ENCODE peak calls at places on chromosomes 13 and 19, in ten cellular contexts. One of them, this sample, is unnamed.

GRCh38 chr13:108345016-108345415 is 75.5 kb downstream of the TNFSF13B start:
- DNase-seq in A549: no peak
- DNase-seq in HL-60: no peak
- DNase-seq in thoracic aorta: no peak
- DNase-seq in GM12878: no peak
- DNase-seq in astrocyte of the cerebellum: no peak
- DNase-seq in fibroblast of villous mesenchyme: no peak
- DNase-seq in lower leg skin: no peak
- DNase-seq in epithelial cell of esophagus: no peak
- DNase-seq in adrenal gland: no peak
- DNase-seq in this sample: no peak

GRCh38 chr13:85565652-85566051 is 233.6 kb downstream of the SLITRK6 start:
- DNase-seq in A549: no peak
- DNase-seq in HL-60: no peak
- DNase-seq in thoracic aorta: no peak
- DNase-seq in GM12878: no peak
- DNase-seq in astrocyte of the cerebellum: no peak
- DNase-seq in fibroblast of villous mesenchyme: no peak
- DNase-seq in lower leg skin: no peak
- DNase-seq in epithelial cell of esophagus: no peak
- DNase-seq in adrenal gland: no peak
- DNase-seq in this sample: no peak

GRCh38 chr19:33499248-33499647 is 22.3 kb downstream of the PEPD start:
- DNase-seq in A549: no peak
- DNase-seq in HL-60: no peak
- DNase-seq in thoracic aorta: no peak
- DNase-seq in GM12878: no peak
- DNase-seq in astrocyte of the cerebellum: no peak
- DNase-seq in fibroblast of villous mesenchyme: no peak
- DNase-seq in lower leg skin: no peak
- DNase-seq in epithelial cell of esophagus: no peak
- DNase-seq in adrenal gland: no peak
- DNase-seq in this sample: no peak

GRCh38 chr13:112940236-112940635 is 28.8 kb upstream of the MCF2L start:
- DNase-seq in A549: no peak
- DNase-seq in HL-60: no peak
- DNase-seq in thoracic aorta: no peak
- DNase-seq in GM12878: no peak
- DNase-seq in astrocyte of the cerebellum: no peak
- DNase-seq in fibroblast of villous mesenchyme: no peak
- DNase-seq in lower leg skin: no peak
- DNase-seq in epithelial cell of esophagus: no peak
- DNase-seq in adrenal gland: peak; percentile 65
- DNase-seq in this sample: no peak

GRCh38 chr13:46753137-46753536 is 43.8 kb downstream of the ESD start:
- DNase-seq in A549: no peak
- DNase-seq in HL-60: no peak
- DNase-seq in thoracic aorta: no peak
- DNase-seq in GM12878: no peak
- DNase-seq in astrocyte of the cerebellum: no peak
- DNase-seq in fibroblast of villous mesenchyme: no peak
- DNase-seq in lower leg skin: no peak
- DNase-seq in epithelial cell of esophagus: no peak
- DNase-seq in adrenal gland: no peak
- DNase-seq in this sample: no peak

GRCh38 chr13:48194392-48194754 is 38.6 kb upstream of the ITM2B start:
- DNase-seq in A549: no peak
- DNase-seq in HL-60: peak; percentile 62
- DNase-seq in thoracic aorta: no peak
- DNase-seq in GM12878: peak; percentile 43
- DNase-seq in astrocyte of the cerebellum: no peak
- DNase-seq in fibroblast of villous mesenchyme: peak; percentile 7
- DNase-seq in lower leg skin: no peak
- DNase-seq in epithelial cell of esophagus: peak; percentile 59
- DNase-seq in adrenal gland: no peak
- DNase-seq in this sample: peak; percentile 45

GRCh38 chr13:78499802-78500201 is 103.5 kb downstream of the POU4F1 start:
- DNase-seq in A549: no peak
- DNase-seq in HL-60: no peak
- DNase-seq in thoracic aorta: no peak
- DNase-seq in GM12878: no peak
- DNase-seq in astrocyte of the cerebellum: no peak
- DNase-seq in fibroblast of villous mesenchyme: no peak
- DNase-seq in lower leg skin: no peak
- DNase-seq in epithelial cell of esophagus: no peak
- DNase-seq in adrenal gland: no peak
- DNase-seq in this sample: no peak

GRCh38 chr19:44611812-44612295 is 1.5 kb upstream of the IGSF23 start:
- DNase-seq in A549: no peak
- DNase-seq in HL-60: no peak
- DNase-seq in thoracic aorta: no peak
- DNase-seq in GM12878: no peak
- DNase-seq in astrocyte of the cerebellum: no peak
- DNase-seq in fibroblast of villous mesenchyme: peak; percentile 32
- DNase-seq in lower leg skin: no peak
- DNase-seq in epithelial cell of esophagus: no peak
- DNase-seq in adrenal gland: no peak
- DNase-seq in this sample: no peak

GRCh38 chr19:3375221-3376088 is 9.1 kb downstream of the NFIC start:
- DNase-seq in A549: no peak
- DNase-seq in HL-60: no peak
- DNase-seq in thoracic aorta: peak; percentile 81
- DNase-seq in GM12878: no peak
- DNase-seq in astrocyte of the cerebellum: no peak
- DNase-seq in fibroblast of villous mesenchyme: peak; percentile 67
- DNase-seq in lower leg skin: peak; percentile 77
- DNase-seq in epithelial cell of esophagus: no peak
- DNase-seq in adrenal gland: peak; percentile 98
- DNase-seq in this sample: peak; percentile 87

GRCh38 chr19:48415395-48415794 is 21.9 kb downstream of the GRIN2D start:
- DNase-seq in A549: no peak
- DNase-seq in HL-60: peak; percentile 45
- DNase-seq in thoracic aorta: no peak
- DNase-seq in GM12878: no peak
- DNase-seq in astrocyte of the cerebellum: no peak
- DNase-seq in fibroblast of villous mesenchyme: peak; percentile 60
- DNase-seq in lower leg skin: peak; percentile 73
- DNase-seq in epithelial cell of esophagus: peak; percentile 89
- DNase-seq in adrenal gland: peak; percentile 87
- DNase-seq in this sample: peak; percentile 61

GRCh38 chr13:72166102-72166660 is 299.2 kb upstream of the DACH1 start:
- DNase-seq in A549: no peak
- DNase-seq in HL-60: no peak
- DNase-seq in thoracic aorta: no peak
- DNase-seq in GM12878: no peak
- DNase-seq in astrocyte of the cerebellum: no peak
- DNase-seq in fibroblast of villous mesenchyme: peak; percentile 11
- DNase-seq in lower leg skin: no peak
- DNase-seq in epithelial cell of esophagus: peak; percentile 68
- DNase-seq in adrenal gland: no peak
- DNase-seq in this sample: no peak

GRCh38 chr19:56076413-56076998 is 44.6 kb downstream of the ZNF787 start:
- DNase-seq in A549: peak; percentile 61
- DNase-seq in HL-60: peak; percentile 57
- DNase-seq in thoracic aorta: no peak
- DNase-seq in GM12878: no peak
- DNase-seq in astrocyte of the cerebellum: peak; percentile 33
- DNase-seq in fibroblast of villous mesenchyme: peak; percentile 56
- DNase-seq in lower leg skin: no peak
- DNase-seq in epithelial cell of esophagus: peak; percentile 57
- DNase-seq in adrenal gland: peak; percentile 83
- DNase-seq in this sample: peak; percentile 72

GRCh38 chr13:85093808-85094207 is 705.4 kb downstream of the SLITRK6 start:
- DNase-seq in A549: no peak
- DNase-seq in HL-60: no peak
- DNase-seq in thoracic aorta: no peak
- DNase-seq in GM12878: no peak
- DNase-seq in astrocyte of the cerebellum: peak; percentile 8
- DNase-seq in fibroblast of villous mesenchyme: no peak
- DNase-seq in lower leg skin: peak; percentile 74
- DNase-seq in epithelial cell of esophagus: peak; percentile 61
- DNase-seq in adrenal gland: peak; percentile 87
- DNase-seq in this sample: peak; percentile 31

GRCh38 chr13:71677114-71677513 is 189.9 kb downstream of the DACH1 start:
- DNase-seq in A549: no peak
- DNase-seq in HL-60: no peak
- DNase-seq in thoracic aorta: no peak
- DNase-seq in GM12878: no peak
- DNase-seq in astrocyte of the cerebellum: no peak
- DNase-seq in fibroblast of villous mesenchyme: no peak
- DNase-seq in lower leg skin: no peak
- DNase-seq in epithelial cell of esophagus: no peak
- DNase-seq in adrenal gland: no peak
- DNase-seq in this sample: no peak

GRCh38 chr19:1407662-1408299 is 395 bp downstream of the DAZAP1 start:
- DNase-seq in A549: no peak
- DNase-seq in HL-60: no peak
- DNase-seq in thoracic aorta: no peak
- DNase-seq in GM12878: no peak
- DNase-seq in astrocyte of the cerebellum: no peak
- DNase-seq in fibroblast of villous mesenchyme: no peak
- DNase-seq in lower leg skin: no peak
- DNase-seq in epithelial cell of esophagus: peak; percentile 47
- DNase-seq in adrenal gland: no peak
- DNase-seq in this sample: no peak

GRCh38 chr19:1406818-1407661 is at the start of gene DAZAP1:
- DNase-seq in A549: peak; percentile 71
- DNase-seq in HL-60: peak; percentile 97
- DNase-seq in thoracic aorta: peak; percentile 87
- DNase-seq in GM12878: peak; percentile 87
- DNase-seq in astrocyte of the cerebellum: peak; percentile 93
- DNase-seq in fibroblast of villous mesenchyme: peak; percentile 99
- DNase-seq in lower leg skin: peak; percentile 98
- DNase-seq in epithelial cell of esophagus: peak; percentile 98
- DNase-seq in adrenal gland: peak; percentile 99
- DNase-seq in this sample: peak; percentile 99

GRCh38 chr19:1408300-1409203 is 1.2 kb downstream of the DAZAP1 start:
- DNase-seq in A549: no peak
- DNase-seq in HL-60: peak; percentile 38
- DNase-seq in thoracic aorta: no peak
- DNase-seq in GM12878: no peak
- DNase-seq in astrocyte of the cerebellum: no peak
- DNase-seq in fibroblast of villous mesenchyme: peak; percentile 69
- DNase-seq in lower leg skin: no peak
- DNase-seq in epithelial cell of esophagus: peak; percentile 51
- DNase-seq in adrenal gland: peak; percentile 78
- DNase-seq in this sample: peak; percentile 65

GRCh38 chr19:1409204-1410005 is 2.0 kb downstream of the DAZAP1 start:
- DNase-seq in A549: no peak
- DNase-seq in HL-60: peak; percentile 41
- DNase-seq in thoracic aorta: no peak
- DNase-seq in GM12878: no peak
- DNase-seq in astrocyte of the cerebellum: no peak
- DNase-seq in fibroblast of villous mesenchyme: no peak
- DNase-seq in lower leg skin: no peak
- DNase-seq in epithelial cell of esophagus: no peak
- DNase-seq in adrenal gland: no peak
- DNase-seq in this sample: no peak

GRCh38 chr19:1406496-1406817 is 929 bp upstream of the DAZAP1 start:
- DNase-seq in A549: no peak
- DNase-seq in HL-60: no peak
- DNase-seq in thoracic aorta: no peak
- DNase-seq in GM12878: peak; percentile 4
- DNase-seq in astrocyte of the cerebellum: no peak
- DNase-seq in fibroblast of villous mesenchyme: no peak
- DNase-seq in lower leg skin: no peak
- DNase-seq in epithelial cell of esophagus: peak; percentile 75
- DNase-seq in adrenal gland: no peak
- DNase-seq in this sample: no peak
- H3K4me3 ChIP-seq in A549: peak overlapping the region; percentile 79
- H3K4me3 ChIP-seq in HL-60: no peak overlapping the region
- H3K4me3 ChIP-seq in thoracic aorta: peak overlapping the region; percentile 75
- H3K4me3 ChIP-seq in GM12878: peak overlapping the region; percentile 57
- H3K4me3 ChIP-seq in astrocyte of the cerebellum: peak overlapping the region; percentile 47
- H3K4me3 ChIP-seq in fibroblast of villous mesenchyme: peak overlapping the region; percentile 72
- H3K4me3 ChIP-seq in lower leg skin: no peak overlapping the region
- H3K4me3 ChIP-seq in epithelial cell of esophagus: peak overlapping the region; percentile 58
- H3K4me3 ChIP-seq in adrenal gland: no peak overlapping the region
- H3K4me3 ChIP-seq in this sample: peak overlapping the region; percentile 47

DNA sequence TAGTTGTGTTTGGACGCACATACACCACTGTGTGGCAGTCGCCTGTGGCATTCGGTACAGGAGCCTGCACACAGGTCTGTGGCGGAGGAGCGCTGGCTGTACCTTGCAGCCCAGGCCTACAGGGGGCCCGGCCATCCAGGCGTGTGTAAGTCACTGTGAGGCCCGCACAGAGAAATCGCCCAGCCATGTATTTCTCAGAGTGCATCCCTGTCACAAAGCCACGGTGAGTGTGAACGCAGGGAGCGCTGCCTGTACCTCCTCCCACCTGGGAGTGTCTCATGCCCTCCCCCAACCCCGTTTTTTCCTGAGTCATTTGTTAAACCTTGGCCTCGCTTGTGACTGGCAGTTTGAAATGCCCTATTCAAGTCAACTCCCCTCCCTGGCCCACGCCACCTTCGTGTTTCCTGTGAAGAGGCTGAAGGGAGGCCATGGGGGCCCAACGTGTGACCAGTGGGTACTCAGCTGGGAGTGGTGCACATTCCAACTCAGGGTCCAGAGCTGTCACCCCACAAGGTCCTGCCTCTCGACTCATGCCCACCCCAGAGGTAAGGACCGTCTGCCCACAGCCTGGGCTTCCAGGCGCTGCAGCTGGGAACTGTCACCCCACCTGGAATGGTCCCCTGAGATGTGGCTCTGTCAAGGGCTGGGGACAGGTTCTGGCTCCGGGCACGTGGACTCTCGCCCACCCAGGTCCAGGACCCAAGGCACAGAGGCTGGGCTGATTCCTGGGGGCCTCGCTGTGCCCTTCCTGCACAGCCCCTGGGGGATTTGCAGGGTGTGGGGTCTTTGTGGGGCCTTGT is 11.6 kb upstream of the RASA3 start:
- DNase-seq in A549: peak; percentile 60
- DNase-seq in HL-60: no peak
- DNase-seq in thoracic aorta: no peak
- DNase-seq in GM12878: no peak
- DNase-seq in astrocyte of the cerebellum: no peak
- DNase-seq in fibroblast of villous mesenchyme: no peak
- DNase-seq in lower leg skin: no peak
- DNase-seq in epithelial cell of esophagus: no peak
- DNase-seq in adrenal gland: no peak
- DNase-seq in this sample: no peak
- TF ChIP-seq CTCF in A549: peak; percentile 14
- TF ChIP-seq CTCF in HL-60: no peak
- TF ChIP-seq CTCF in thoracic aorta: no peak
- TF ChIP-seq CTCF in GM12878: peak; percentile 69
- TF ChIP-seq CTCF in astrocyte of the cerebellum: peak; percentile 27
- TF ChIP-seq CTCF in fibroblast of villous mesenchyme: no peak
- TF ChIP-seq CTCF in lower leg skin: no peak
- TF ChIP-seq CTCF in epithelial cell of esophagus: no peak
- TF ChIP-seq CTCF in adrenal gland: no peak
- TF ChIP-seq CTCF in this sample: no peak

GRCh38 chr13:42876270-42876714 is 94.9 kb downstream of the FAM216B start:
- DNase-seq in A549: no peak
- DNase-seq in HL-60: no peak
- DNase-seq in thoracic aorta: no peak
- DNase-seq in GM12878: peak; percentile 82
- DNase-seq in astrocyte of the cerebellum: no peak
- DNase-seq in fibroblast of villous mesenchyme: peak; percentile 23
- DNase-seq in lower leg skin: no peak
- DNase-seq in epithelial cell of esophagus: no peak
- DNase-seq in adrenal gland: no peak
- DNase-seq in this sample: peak; percentile 22
- H3K4me3 ChIP-seq in A549: no peak overlapping the region
- H3K4me3 ChIP-seq in HL-60: no peak overlapping the region
- H3K4me3 ChIP-seq in thoracic aorta: no peak overlapping the region
- H3K4me3 ChIP-seq in GM12878: no peak overlapping the region
- H3K4me3 ChIP-seq in astrocyte of the cerebellum: no peak overlapping the region
- H3K4me3 ChIP-seq in fibroblast of villous mesenchyme: no peak overlapping the region
- H3K4me3 ChIP-seq in lower leg skin: no peak overlapping the region
- H3K4me3 ChIP-seq in epithelial cell of esophagus: no peak overlapping the region
- H3K4me3 ChIP-seq in adrenal gland: no peak overlapping the region
- H3K4me3 ChIP-seq in this sample: no peak overlapping the region

GRCh38 chr13:106990594-106990993 is 422.7 kb upstream of the ARGLU1 start:
- DNase-seq in A549: no peak
- DNase-seq in HL-60: no peak
- DNase-seq in thoracic aorta: no peak
- DNase-seq in GM12878: no peak
- DNase-seq in astrocyte of the cerebellum: no peak
- DNase-seq in fibroblast of villous mesenchyme: no peak
- DNase-seq in lower leg skin: no peak
- DNase-seq in epithelial cell of esophagus: no peak
- DNase-seq in adrenal gland: no peak
- DNase-seq in this sample: no peak
- TF ChIP-seq CTCF in A549: no peak
- TF ChIP-seq CTCF in HL-60: no peak
- TF ChIP-seq CTCF in thoracic aorta: no peak
- TF ChIP-seq CTCF in GM12878: no peak
- TF ChIP-seq CTCF in astrocyte of the cerebellum: no peak
- TF ChIP-seq CTCF in fibroblast of villous mesenchyme: no peak
- TF ChIP-seq CTCF in lower leg skin: no peak
- TF ChIP-seq CTCF in epithelial cell of esophagus: no peak
- TF ChIP-seq CTCF in adrenal gland: no peak
- TF ChIP-seq CTCF in this sample: no peak